ENCODE peak calls at places on chromosomes 7 and 10, in six cellular contexts. L, S, Y, X, R and N are unnamed samples.
A peak's percentile ranks its signal among the peaks of the same experiment; 100 is the strongest.

GRCh38 chr7:18425227-18425626 is 70.3 kb upstream of the HDAC9 start:
- DNase-seq in L (no peak), X (no peak), R (no peak), Y (no peak), S (no peak), N (no peak)

GRCh38 chr10:27646194-27646593 is 99.4 kb downstream of the MKX start:
- DNase-seq in X (no peak), S (no peak), R (no peak), L (peak; percentile 33), Y (no peak), N (no peak)

GRCh38 chr10:34305189-34305588 is 509.9 kb downstream of the PARD3 start:
- DNase-seq in R (no peak), L (no peak), Y (no peak), S (no peak), X (no peak), N (no peak)

GRCh38 chr7:43303740-43304241 is 191.3 kb downstream of the HECW1 start:
- DNase-seq in X (no peak), S (peak; percentile 30), R (no peak), Y (no peak), L (no peak), N (no peak)

GRCh38 chr10:76191371-76191770 is 759.9 kb downstream of the LRMDA start:
- DNase-seq in R (no peak), S (no peak), Y (no peak), X (no peak), L (no peak), N (no peak)

GRCh38 chr10:91689731-91690168 is 56.9 kb upstream of the PPP1R3C start:
- DNase-seq in R (no peak), L (no peak), X (no peak), Y (no peak), S (no peak), N (no peak)

GRCh38 chr7:26713981-26714380 is 150.4 kb downstream of the SKAP2 start:
- DNase-seq in R (no peak), Y (no peak), L (no peak), S (no peak), X (no peak), N (no peak)

GRCh38 chr10:9719246-9719645 is 1298.4 kb upstream of the CELF2 start:
- DNase-seq in L (no peak), X (no peak), S (no peak), R (no peak), Y (no peak), N (no peak)

GRCh38 chr10:43409385-43410109 is 561 bp upstream of the HNRNPF start:
- DNase-seq in S (peak; percentile 83), X (peak; percentile 90), R (no peak), L (no peak), Y (peak; percentile 65), N (peak; percentile 73)

GRCh38 chr10:83037653-83038052 is 1101.7 kb upstream of the GHITM start:
- DNase-seq in L (no peak), Y (no peak), S (no peak), X (no peak), R (no peak), N (no peak)

GRCh38 chr10:108203905-108204527 is 1039.5 kb upstream of the SORCS1 start:
- DNase-seq in L (no peak), R (no peak), S (no peak), X (no peak), Y (no peak), N (no peak)

GRCh38 chr7:37986780-37987380 is 66.4 kb downstream of the EPDR1 start:
- DNase-seq in L (no peak), S (no peak), Y (no peak), X (no peak), R (no peak), N (no peak)